ENCODE peak calls at places on chromosomes 16 and 17, in nine cellular contexts. S is natural killer cell treated with Interleukin-12 subunit alpha and Interleukin-12 subunit beta and Interleukin-15 and Interleukin-18, amount 100 ng/mL, for 72 hours; W is amniotic stem cell; J is cardiac fibroblast; M is stimulated activated CD8-positive, alpha-beta memory T cell treated with anti-CD3 and anti-CD28 coated beads, Interleukin-4, amount 100 ng/mL, for 4 hours; Q is stomach; H is thyroid gland; F is T-helper 2 cell; C is iris pigment epithelial cell. O is an unnamed sample.

GRCh38 chr16:58821886-58822285 is 87.8 kb upstream of the GOT2 start:
- DNase-seq in S (no peak), W (no peak), J (no peak), M (no peak), Q (no peak), H (no peak), F (no peak), C (no peak), O (no peak)

GRCh38 chr17:74840500-74840899 is 19.2 kb downstream of the GRIN2C start:
- DNase-seq in S (no peak), W (no peak), J (no peak), M (no peak), Q (no peak), H (no peak), F (no peak), C (no peak), O (no peak)

GRCh38 chr17:79633937-79634813 is 23.3 kb upstream of the RBFOX3 start:
- DNase-seq in S (peak), W (no peak), J (no peak), M (no peak), Q (peak), H (no peak), F (no peak), C (no peak), O (no peak)

GRCh38 chr17:1047177-1047885 is 50.4 kb downstream of the TIMM22 start:
- DNase-seq in S (peak), W (no peak), J (peak), M (no peak), Q (no peak), H (no peak), F (no peak), C (peak), O (no peak)

GRCh38 chr16:66175580-66175979 is 190.9 kb upstream of the CDH5 start:
- DNase-seq in S (no peak), W (no peak), J (no peak), M (no peak), Q (no peak), H (no peak), F (no peak), C (no peak), O (no peak)

GRCh38 chr16:88685156-88686061 is 898 bp downstream of the SNAI3 start:
- DNase-seq in S (no peak), W (peak), J (peak), M (no peak), Q (no peak), H (peak), F (peak), C (peak), O (peak)

GRCh38 chr16:52976539-52977167 is 76.0 kb downstream of the CHD9NB start:
- DNase-seq in S (no peak), W (no peak), J (peak), M (no peak), Q (no peak), H (no peak), F (no peak), C (peak), O (peak)

GRCh38 chr16:10981697-10982216 is 37.4 kb downstream of the CLEC16A start:
- DNase-seq in S (no peak), W (no peak), J (no peak), M (no peak), Q (no peak), H (no peak), F (no peak), C (no peak), O (peak)

GRCh38 chr17:45149037-45149668 is 878 bp downstream of the HEXIM1 start:
- DNase-seq in S (peak), W (peak), J (peak), M (no peak), Q (peak), H (peak), F (peak), C (peak), O (peak)

GRCh38 chr16:87627542-87628245 is 25.4 kb downstream of the JPH3 start:
- DNase-seq in S (no peak), W (no peak), J (no peak), M (no peak), Q (no peak), H (no peak), F (no peak), C (no peak), O (no peak)

GRCh38 chr17:5780476-5780875 is 196.2 kb upstream of the NLRP1 start:
- DNase-seq in S (no peak), W (peak), J (peak), M (no peak), Q (no peak), H (no peak), F (no peak), C (peak), O (no peak)

GRCh38 chr16:28623172-28623711 is 13.4 kb upstream of the SULT1A1 start:
- DNase-seq in S (no peak), W (no peak), J (peak), M (peak), Q (peak), H (peak), F (peak), C (no peak), O (peak)

GRCh38 chr17:63999680-64000531 is 1.8 kb downstream of the PRR29 start:
- DNase-seq in S (no peak), W (no peak), J (no peak), M (no peak), Q (no peak), H (no peak), F (no peak), C (no peak), O (no peak)

GRCh38 chr16:49855280-49855821 is 561 bp downstream of the ZNF423 start:
- DNase-seq in S (peak), W (peak), J (peak), M (no peak), Q (peak), H (peak), F (peak), C (peak), O (no peak)

GRCh38 chr17:58693208-58693607 is 806 bp downstream of the RAD51C start:
- DNase-seq in S (no peak), W (no peak), J (no peak), M (no peak), Q (no peak), H (no peak), F (no peak), C (peak), O (no peak)

GRCh38 chr17:32298721-32299578 is 33.3 kb downstream of the RHBDL3 start:
- DNase-seq in S (no peak), W (no peak), J (no peak), M (no peak), Q (no peak), H (no peak), F (no peak), C (no peak), O (no peak)

GRCh38 chr17:40309031-40309937 is at the start of gene RARA:
- DNase-seq in S (no peak), W (no peak), J (no peak), M (no peak), Q (peak), H (peak), F (peak), C (peak), O (peak)

GRCh38 chr17:79028496-79029326 is 4.7 kb downstream of the C1QTNF1 start:
- DNase-seq in S (peak), W (no peak), J (peak), M (no peak), Q (no peak), H (no peak), F (no peak), C (no peak), O (no peak)

GRCh38 chr16:16905850-16906249 is 526.9 kb downstream of the NPIPA7 start:
- DNase-seq in S (no peak), W (no peak), J (no peak), M (no peak), Q (no peak), H (no peak), F (no peak), C (no peak), O (no peak)

GRCh38 chr17:64256913-64257807 is 5.9 kb downstream of the TEX2 start:
- DNase-seq in S (no peak), W (no peak), J (peak), M (no peak), Q (no peak), H (no peak), F (no peak), C (peak), O (peak)

GRCh38 chr17:6514371-6514770 is 42.0 kb downstream of the PITPNM3 start:
- DNase-seq in S (no peak), W (no peak), J (no peak), M (no peak), Q (no peak), H (no peak), F (no peak), C (peak), O (no peak)

GRCh38 chr16:12539185-12539929 is 264.3 kb downstream of the CPPED1 start:
- DNase-seq in S (peak), W (no peak), J (peak), M (no peak), Q (no peak), H (no peak), F (no peak), C (peak), O (no peak)

GRCh38 chr17:74785096-74785980 is 9.2 kb upstream of the NAT9 start:
- DNase-seq in S (no peak), W (no peak), J (no peak), M (no peak), Q (no peak), H (peak), F (no peak), C (no peak), O (no peak)

GRCh38 chr17:62794666-62794971 is 13.5 kb downstream of the MARCHF10 start:
- DNase-seq in S (no peak), W (no peak), J (no peak), M (no peak), Q (no peak), H (no peak), F (no peak), C (no peak), O (no peak)

GRCh38 chr17:80227156-80227555 is 6.9 kb downstream of the SLC26A11 start:
- DNase-seq in S (no peak), W (no peak), J (no peak), M (no peak), Q (no peak), H (no peak), F (no peak), C (no peak), O (no peak)

GRCh38 chr16:88444826-88445582 is 8.1 kb upstream of the ZFPM1 start:
- DNase-seq in S (no peak), W (no peak), J (no peak), M (no peak), Q (no peak), H (peak), F (no peak), C (no peak), O (no peak)

GRCh38 chr17:45279898-45280297 is 18.0 kb upstream of the SPATA32 start:
- DNase-seq in S (no peak), W (no peak), J (no peak), M (no peak), Q (no peak), H (no peak), F (no peak), C (no peak), O (no peak)

GRCh38 chr17:4195306-4195705 is 52.3 kb downstream of the CYB5D2 start:
- DNase-seq in S (no peak), W (no peak), J (peak), M (no peak), Q (no peak), H (no peak), F (no peak), C (peak), O (no peak)

GRCh38 chr16:2022723-2023097 is 3.1 kb downstream of the NPW start:
- DNase-seq in S (no peak), W (no peak), J (peak), M (no peak), Q (no peak), H (peak), F (no peak), C (peak), O (no peak)

GRCh38 chr17:42277342-42277712 is 1.1 kb upstream of the STAT5B start:
- DNase-seq in S (no peak), W (no peak), J (no peak), M (no peak), Q (no peak), H (no peak), F (no peak), C (no peak), O (no peak)

GRCh38 chr16:354971-355441 is 2.5 kb upstream of the AXIN1 start:
- DNase-seq in S (no peak), W (no peak), J (no peak), M (peak), Q (no peak), H (no peak), F (peak), C (no peak), O (no peak)

GRCh38 chr17:39027037-39027436 is 59.8 kb upstream of the FBXO47 start:
- DNase-seq in S (no peak), W (no peak), J (peak), M (no peak), Q (peak), H (peak), F (no peak), C (no peak), O (peak)

GRCh38 chr16:59385953-59386352 is 651.8 kb upstream of the GOT2 start:
- DNase-seq in S (no peak), W (no peak), J (peak), M (no peak), Q (no peak), H (no peak), F (no peak), C (peak), O (no peak)